ENCODE peak calls at places on chromosomes 13 and 19, in five cellular contexts. One of them, this sample, is unnamed.

GRCh38 chr19:54916822-54917221 is 10.9 kb downstream of the NCR1 start:
- DNase-seq in osteoblast: no peak
- DNase-seq in T-helper 22 cell: no peak
- DNase-seq in left colon: no peak
- DNase-seq in HEK293T: no peak
- DNase-seq in this sample: no peak

GRCh38 chr19:34503546-34504272 is 22.2 kb downstream of the WTIP start:
- DNase-seq in osteoblast: peak
- DNase-seq in HEK293T: no peak
- DNase-seq in T-helper 22 cell: no peak
- DNase-seq in left colon: no peak
- DNase-seq in this sample: no peak

GRCh38 chr19:1563251-1563650 is 4.9 kb downstream of the MEX3D start:
- DNase-seq in HEK293T: no peak
- DNase-seq in left colon: no peak
- DNase-seq in osteoblast: no peak
- DNase-seq in T-helper 22 cell: no peak
- DNase-seq in this sample: no peak

GRCh38 chr13:32019612-32020233 is 11.9 kb upstream of the FRY start:
- DNase-seq in osteoblast: peak
- DNase-seq in left colon: no peak
- DNase-seq in HEK293T: peak
- DNase-seq in T-helper 22 cell: no peak
- DNase-seq in this sample: peak

GRCh38 chr19:31071157-31071855 is 277.9 kb downstream of the TSHZ3 start:
- DNase-seq in T-helper 22 cell: no peak
- DNase-seq in left colon: peak
- DNase-seq in osteoblast: peak
- DNase-seq in HEK293T: no peak
- DNase-seq in this sample: no peak

GRCh38 chr13:81487151-81487550 is 1146.2 kb upstream of the SPRY2 start:
- DNase-seq in HEK293T: peak
- DNase-seq in osteoblast: no peak
- DNase-seq in T-helper 22 cell: no peak
- DNase-seq in left colon: no peak
- DNase-seq in this sample: peak

GRCh38 chr13:113646376-113646775 is 11.6 kb downstream of the ATP4B start:
- DNase-seq in HEK293T: no peak
- DNase-seq in left colon: peak
- DNase-seq in osteoblast: peak
- DNase-seq in T-helper 22 cell: no peak
- DNase-seq in this sample: no peak

GRCh38 chr13:23183292-23183691 is 2.5 kb downstream of the SGCG start:
- DNase-seq in left colon: no peak
- DNase-seq in osteoblast: no peak
- DNase-seq in HEK293T: no peak
- DNase-seq in T-helper 22 cell: no peak
- DNase-seq in this sample: no peak

GRCh38 chr13:62747629-62748028 is 1332.0 kb upstream of the PCDH20 start:
- DNase-seq in HEK293T: peak
- DNase-seq in osteoblast: no peak
- DNase-seq in T-helper 22 cell: no peak
- DNase-seq in left colon: no peak
- DNase-seq in this sample: no peak

GRCh38 chr13:83325454-83325853 is 556.8 kb downstream of the SLITRK1 start:
- DNase-seq in osteoblast: peak
- DNase-seq in HEK293T: no peak
- DNase-seq in T-helper 22 cell: no peak
- DNase-seq in left colon: no peak
- DNase-seq in this sample: no peak

GRCh38 chr19:30790048-30790680 is 418.0 kb downstream of the ZNF536 start:
- DNase-seq in HEK293T: no peak
- DNase-seq in left colon: no peak
- DNase-seq in T-helper 22 cell: no peak
- DNase-seq in osteoblast: no peak
- DNase-seq in this sample: no peak

GRCh38 chr19:5697022-5697889 is 7.2 kb downstream of the RPL36 start:
- DNase-seq in HEK293T: no peak
- DNase-seq in osteoblast: peak
- DNase-seq in left colon: peak
- DNase-seq in T-helper 22 cell: no peak
- DNase-seq in this sample: no peak

GRCh38 chr13:106491928-106492327 is 43.5 kb downstream of the EFNB2 start:
- DNase-seq in T-helper 22 cell: no peak
- DNase-seq in HEK293T: no peak
- DNase-seq in left colon: no peak
- DNase-seq in osteoblast: no peak
- DNase-seq in this sample: no peak

GRCh38 chr19:16273005-16273404 is 51.6 kb upstream of the KLF2 start:
- DNase-seq in left colon: no peak
- DNase-seq in osteoblast: no peak
- DNase-seq in T-helper 22 cell: no peak
- DNase-seq in HEK293T: no peak
- DNase-seq in this sample: no peak

GRCh38 chr19:10508707-10509106 is 5.6 kb upstream of the KEAP1 start:
- DNase-seq in left colon: no peak
- DNase-seq in HEK293T: no peak
- DNase-seq in osteoblast: peak
- DNase-seq in T-helper 22 cell: no peak
- DNase-seq in this sample: no peak

GRCh38 chr19:12137541-12137940 is 2.6 kb downstream of the ZNF20 start:
- DNase-seq in T-helper 22 cell: no peak
- DNase-seq in left colon: no peak
- DNase-seq in osteoblast: no peak
- DNase-seq in HEK293T: no peak
- DNase-seq in this sample: no peak

GRCh38 chr19:7722231-7722651 is 9.7 kb downstream of the CLEC4G start:
- DNase-seq in osteoblast: no peak
- DNase-seq in HEK293T: no peak
- DNase-seq in T-helper 22 cell: no peak
- DNase-seq in left colon: no peak
- DNase-seq in this sample: no peak

GRCh38 chr19:40754611-40755247 is 3.7 kb downstream of the SNRPA start:
- DNase-seq in T-helper 22 cell: no peak
- DNase-seq in HEK293T: no peak
- DNase-seq in osteoblast: no peak
- DNase-seq in left colon: peak
- DNase-seq in this sample: no peak

GRCh38 chr13:110525328-110526319 is 35.9 kb downstream of the RAB20 start:
- DNase-seq in osteoblast: peak
- DNase-seq in HEK293T: no peak
- DNase-seq in left colon: peak
- DNase-seq in T-helper 22 cell: no peak
- DNase-seq in this sample: no peak

GRCh38 chr19:50496189-50497029 is 14.6 kb downstream of the JOSD2 start:
- DNase-seq in HEK293T: no peak
- DNase-seq in T-helper 22 cell: no peak
- DNase-seq in left colon: no peak
- DNase-seq in osteoblast: no peak
- DNase-seq in this sample: no peak

GRCh38 chr19:35986664-35987570 is 8.1 kb upstream of the SDHAF1 start:
- DNase-seq in osteoblast: peak
- DNase-seq in T-helper 22 cell: no peak
- DNase-seq in left colon: peak
- DNase-seq in HEK293T: peak
- DNase-seq in this sample: no peak

GRCh38 chr19:42411581-42412178 is 15.5 kb downstream of the LIPE start:
- DNase-seq in T-helper 22 cell: no peak
- DNase-seq in HEK293T: no peak
- DNase-seq in osteoblast: peak
- DNase-seq in left colon: no peak
- DNase-seq in this sample: no peak

GRCh38 chr19:23409392-23410048 is 14.2 kb upstream of the ZNF91 start:
- DNase-seq in left colon: peak
- DNase-seq in osteoblast: no peak
- DNase-seq in T-helper 22 cell: no peak
- DNase-seq in HEK293T: no peak
- DNase-seq in this sample: no peak

GRCh38 chr13:108200781-108201398 is 14.4 kb downstream of the LIG4 start:
- DNase-seq in HEK293T: no peak
- DNase-seq in T-helper 22 cell: no peak
- DNase-seq in left colon: no peak
- DNase-seq in osteoblast: no peak
- DNase-seq in this sample: no peak